ENCODE peak calls at places on chromosomes 12 and 14, in four cellular contexts. W is GM03348; F is SK-MEL-5; R is CD8-positive, alpha-beta T cell. H is an unnamed sample.
A peak's percentile ranks its signal among the peaks of the same experiment; 100 is the strongest.

GRCh38 chr14:51094282-51094821 is 553 bp downstream of the TRIM9 start:
- DNase-seq in W (no peak), F (no peak), R (peak; percentile 18), H (no peak)

GRCh38 chr14:29126361-29126760 is 359.8 kb downstream of the FOXG1 start:
- DNase-seq in W (no peak), F (no peak), R (no peak), H (no peak)

GRCh38 chr12:6534914-6535696 is 788 bp downstream of the GAPDH start:
- DNase-seq in W (peak; percentile 81), F (peak; percentile 71), R (peak; percentile 78), H (peak; percentile 63)

GRCh38 chr12:106978035-106978800 is 8.7 kb downstream of the MTERF2 start:
- DNase-seq in W (no peak), F (no peak), R (no peak), H (no peak)

GRCh38 chr12:114408881-114409795 is 3.2 kb upstream of the TBX5 start:
- DNase-seq in W (peak; percentile 68), F (no peak), R (no peak), H (no peak)

GRCh38 chr14:105605501-105606304 is 79.3 kb downstream of the TMEM121 start:
- DNase-seq in W (no peak), F (no peak), R (no peak), H (no peak)

GRCh38 chr14:53331247-53331646 is 178.1 kb upstream of the DDHD1 start:
- DNase-seq in W (peak; percentile 23), F (no peak), R (no peak), H (no peak)

GRCh38 chr12:58566599-58566998 is 353.7 kb downstream of the LRIG3 start:
- DNase-seq in W (peak; percentile 50), F (no peak), R (no peak), H (no peak)

GRCh38 chr12:91617830-91618229 is 435.2 kb upstream of the DCN start:
- DNase-seq in W (no peak), F (no peak), R (no peak), H (no peak)

GRCh38 chr12:39441963-39442894 is 691 bp downstream of the KIF21A start:
- DNase-seq in W (peak; percentile 22), F (peak; percentile 39), R (peak; percentile 48), H (peak; percentile 14)

GRCh38 chr12:80053048-80053790 is 46.1 kb upstream of the OTOGL start:
- DNase-seq in W (peak; percentile 80), F (no peak), R (no peak), H (no peak)

GRCh38 chr12:124702736-124703135 is 135.3 kb upstream of the NCOR2 start:
- DNase-seq in W (no peak), F (no peak), R (no peak), H (no peak)

GRCh38 chr12:21502164-21502496 is 541 bp downstream of the GOLT1B start:
- DNase-seq in W (peak; percentile 55), F (peak; percentile 38), R (no peak), H (no peak)

GRCh38 chr12:9064815-9065606 is 50.7 kb downstream of the A2M start:
- DNase-seq in W (peak; percentile 16), F (no peak), R (peak; percentile 18), H (no peak)

GRCh38 chr12:9240776-9241175 is 32.6 kb upstream of the PZP start:
- DNase-seq in W (no peak), F (no peak), R (no peak), H (no peak)

GRCh38 chr14:79074501-79074900 is 904.3 kb downstream of the NRXN3 start:
- DNase-seq in W (no peak), F (no peak), R (no peak), H (no peak)

H was measured in T follicular helper cell.